ENCODE peak calls at places on chromosomes 3 and 15, in six cellular contexts. V is body of pancreas; N is effector memory CD4-positive, alpha-beta T cell; M is IMR-90; D is right atrium auricular region; K is CD4-positive, alpha-beta T cell. F is an unnamed sample.

GRCh38 chr3:40191850-40192448 is 117.6 kb upstream of the EIF1B start:
- DNase-seq in N (peak; percentile 9), V (peak; percentile 75), M (peak; percentile 51), D (no peak), K (peak; percentile 64), F (peak; percentile 30)

GRCh38 chr3:118968111-118968510 is 66.5 kb downstream of the IGSF11 start:
- DNase-seq in M (no peak), K (no peak), D (no peak), N (no peak), V (no peak), F (no peak)

GRCh38 chr3:150117076-150117475 is 146.4 kb upstream of the PFN2 start:
- DNase-seq in M (no peak), N (no peak), K (no peak), D (no peak), V (no peak), F (no peak)

GRCh38 chr3:104437131-104437750 is 929.5 kb upstream of the ALCAM start:
- DNase-seq in N (no peak), V (no peak), K (no peak), D (no peak), M (peak; percentile 53), F (no peak)

GRCh38 chr3:46030626-46031025 is 3.3 kb upstream of the XCR1 start:
- DNase-seq in K (no peak), D (no peak), M (no peak), V (no peak), N (no peak), F (no peak)

GRCh38 chr3:37443363-37444035 is 269.1 kb upstream of the LRRFIP2 start:
- DNase-seq in D (no peak), V (no peak), N (no peak), K (no peak), M (no peak), F (no peak)

GRCh38 chr3:194720048-194720447 is 34.4 kb downstream of the FAM43A start:
- DNase-seq in V (no peak), K (no peak), D (no peak), M (no peak), N (no peak), F (no peak)

GRCh38 chr3:55534876-55535275 is 47.8 kb upstream of the WNT5A start:
- DNase-seq in M (no peak), N (no peak), D (no peak), K (no peak), V (no peak), F (no peak)

GRCh38 chr3:155983834-155984474 is 113.5 kb downstream of the GMPS start:
- DNase-seq in M (peak; percentile 30), V (peak; percentile 17), N (no peak), D (no peak), K (no peak), F (no peak)

GRCh38 chr3:116394365-116394764 is 50.9 kb downstream of the LSAMP start:
- DNase-seq in V (no peak), M (no peak), N (no peak), D (no peak), K (no peak), F (no peak)

GRCh38 chr3:133542871-133543270 is 30.6 kb upstream of the CDV3 start:
- DNase-seq in K (no peak), V (no peak), D (no peak), N (no peak), M (no peak), F (no peak)

DNA sequence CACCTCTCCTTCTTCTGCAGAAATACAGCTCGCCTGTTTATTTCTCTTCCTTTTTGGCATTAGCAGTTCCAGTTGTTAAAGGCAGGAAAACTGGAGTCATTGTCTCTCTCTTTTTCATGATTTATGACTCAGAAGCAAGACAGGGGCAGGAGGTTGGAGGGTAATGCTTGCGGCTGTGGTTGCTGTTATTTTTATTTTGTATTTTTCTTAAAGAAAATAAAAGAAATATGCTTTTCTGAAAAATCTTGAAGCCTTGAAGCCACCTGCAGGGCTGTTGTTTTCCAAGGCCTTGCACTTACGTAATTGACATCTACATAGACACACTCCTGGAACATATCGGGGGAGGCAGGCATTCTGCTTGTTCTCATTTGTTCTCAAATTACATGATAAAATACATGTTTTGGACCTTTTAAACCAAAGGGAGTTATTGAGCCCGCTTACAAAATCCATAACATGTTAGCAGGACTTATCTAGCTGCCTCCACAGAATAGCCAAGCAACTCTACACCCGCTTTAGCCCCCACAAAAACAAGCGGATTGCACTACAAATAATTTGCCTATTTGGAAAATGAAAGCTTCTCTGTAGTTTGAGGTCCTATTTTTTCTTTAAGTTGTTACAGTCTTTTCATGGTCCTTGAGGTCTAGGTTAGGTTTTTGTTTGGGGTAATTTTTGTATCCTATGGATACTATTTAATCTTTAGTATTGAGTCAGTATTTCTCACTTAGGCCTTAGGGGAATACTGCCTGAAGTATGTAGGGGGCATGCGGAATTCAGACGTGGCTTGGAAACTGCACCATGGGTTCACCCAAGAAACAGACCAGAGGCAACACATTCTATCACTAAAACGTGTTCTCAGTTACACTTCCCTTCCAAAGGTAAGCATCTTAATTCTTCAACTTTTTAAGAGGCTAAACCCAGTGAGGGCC is 1004.5 kb upstream of the NR2F2 start:
- DNase-seq in K (no peak), M (no peak), D (no peak), V (no peak), N (no peak), F (no peak)
- H3K27ac ChIP-seq in K (no peak overlapping the region), M (no peak overlapping the region), D (peak overlapping the region; percentile 84), V (no peak overlapping the region), N (no peak overlapping the region), F (no peak overlapping the region)

GRCh38 chr15:72967397-72967796 is 84.9 kb upstream of the NEO1 start:
- DNase-seq in K (no peak), M (no peak), D (no peak), V (no peak), N (no peak), F (no peak)
- H3K27ac ChIP-seq in K (no peak overlapping the region), M (no peak overlapping the region), D (no peak overlapping the region), V (no peak overlapping the region), N (no peak overlapping the region), F (no peak overlapping the region)

GRCh38 chr3:171295502-171296373 is 164.5 kb downstream of the TNIK start:
- DNase-seq in N (no peak), K (no peak), D (no peak), V (no peak), M (no peak), F (no peak)
- H3K27ac ChIP-seq in N (no peak overlapping the region), K (no peak overlapping the region), D (peak overlapping the region; percentile 86), V (peak overlapping the region; percentile 34), M (no peak overlapping the region), F (no peak overlapping the region)

GRCh38 chr3:16885588-16885903 is 791 bp downstream of the PLCL2 start:
- DNase-seq in M (no peak), D (no peak), K (no peak), V (no peak), N (no peak), F (no peak)

GRCh38 chr3:16884748-16885587 is at the start of gene PLCL2:
- DNase-seq in K (peak; percentile 75), V (peak; percentile 60), D (no peak), M (peak; percentile 21), N (peak; percentile 66), F (peak; percentile 76)

GRCh38 chr3:16884084-16884747 is 539 bp upstream of the PLCL2 start:
- DNase-seq in N (peak; percentile 42), M (peak; percentile 6), K (peak; percentile 77), V (peak; percentile 78), D (no peak), F (peak; percentile 62)

GRCh38 chr3:16887130-16887529 is 2.4 kb downstream of the PLCL2 start:
- DNase-seq in K (no peak), N (no peak), M (no peak), V (no peak), D (no peak), F (no peak)

DNA sequence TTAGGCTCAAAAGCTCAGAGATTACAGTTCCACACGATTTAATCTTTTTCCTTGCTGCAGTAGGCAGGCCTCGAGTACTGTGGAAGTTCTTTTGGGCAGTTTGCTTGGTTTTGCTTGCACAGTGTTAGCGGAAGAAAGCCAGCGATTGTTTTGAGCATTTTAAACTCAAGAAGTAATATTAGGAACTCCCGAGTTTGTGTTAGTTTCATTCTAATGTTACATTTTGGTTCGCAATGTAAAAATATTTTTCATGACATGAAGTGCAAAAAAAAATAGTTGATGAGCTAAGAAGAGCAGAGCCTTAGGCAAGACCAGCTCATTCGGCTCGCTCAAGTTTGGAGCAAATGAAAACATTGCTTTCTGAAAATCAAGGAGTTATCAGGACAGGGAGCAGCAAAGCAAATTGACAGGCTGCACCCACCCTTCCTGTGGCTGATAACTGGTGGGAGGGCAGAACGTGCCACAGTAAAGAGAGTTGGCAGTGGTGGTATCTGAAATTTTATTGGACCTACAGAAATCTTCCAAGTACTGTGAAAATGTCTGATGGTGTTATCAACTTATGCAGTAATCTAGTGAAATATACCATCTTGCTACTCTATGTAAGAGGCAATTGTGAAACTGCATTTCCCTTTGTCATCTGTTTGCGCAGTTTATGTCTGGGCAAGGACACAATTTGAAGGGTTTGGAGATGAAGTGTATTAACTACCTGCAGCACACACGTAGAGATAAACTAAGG is 1.4 kb downstream of the PLCL2 start:
- DNase-seq in M (no peak), N (no peak), K (no peak), V (no peak), D (no peak), F (no peak)
- H3K27ac ChIP-seq in M (no peak overlapping the region), N (peak overlapping the region; percentile 93), K (peak overlapping the region; percentile 91), V (peak overlapping the region; percentile 82), D (peak overlapping the region; percentile 97), F (peak overlapping the region; percentile 87)

F was measured in CD4-positive, alpha-beta memory T cell.